ENCODE peak calls at places on chromosomes 16 and 17, in five cellular contexts. P is Calu3, O is dorsolateral prefrontal cortex, I is psoas muscle, V is cardiac fibroblast. J is an unnamed sample.
A peak's percentile ranks its signal among the peaks of the same experiment; 100 is the strongest.

GRCh38 chr16:2151188-2152091 is 3.0 kb downstream of the RAB26 start:
- DNase-seq in O (no peak), V (peak; percentile 11), P (no peak), I (no peak), J (no peak)

GRCh38 chr17:82107341-82107860 is 9.4 kb upstream of the FASN start:
- DNase-seq in P (no peak), V (no peak), O (no peak), I (peak; percentile 56), J (no peak)

GRCh38 chr16:11679941-11680911 is 12.0 kb downstream of the SNN start:
- DNase-seq in I (no peak), P (no peak), V (no peak), O (no peak), J (no peak)

GRCh38 chr17:32822996-32823395 is 53.9 kb downstream of the MYO1D start:
- DNase-seq in P (no peak), I (no peak), O (no peak), V (peak; percentile 23), J (no peak)

GRCh38 chr16:17206712-17207111 is 264.0 kb downstream of the XYLT1 start:
- DNase-seq in V (no peak), I (no peak), P (no peak), O (no peak), J (no peak)

GRCh38 chr17:67165201-67165600 is 79.8 kb downstream of the HELZ start:
- DNase-seq in I (no peak), P (no peak), O (no peak), V (peak; percentile 18), J (no peak)

GRCh38 chr17:79801156-79802038 is 4.5 kb upstream of the CBX8 start:
- DNase-seq in I (no peak), O (no peak), V (no peak), P (no peak), J (no peak)

GRCh38 chr17:62921837-62922236 is 44.2 kb upstream of the TANC2 start:
- DNase-seq in I (no peak), O (no peak), V (no peak), P (no peak), J (no peak)

GRCh38 chr16:87956169-87956770 is 5.0 kb downstream of the BANP start:
- DNase-seq in P (no peak), O (no peak), I (no peak), V (peak; percentile 70), J (peak; percentile 76)

GRCh38 chr16:3065069-3065741 is at the start of gene IL32:
- DNase-seq in V (peak; percentile 95), O (no peak), P (peak; percentile 80), I (no peak), J (peak; percentile 91)

GRCh38 chr17:41211845-41212466 is 14.5 kb upstream of the KRTAP9-2 start:
- DNase-seq in V (peak; percentile 36), P (no peak), O (no peak), I (no peak), J (no peak)

DNA sequence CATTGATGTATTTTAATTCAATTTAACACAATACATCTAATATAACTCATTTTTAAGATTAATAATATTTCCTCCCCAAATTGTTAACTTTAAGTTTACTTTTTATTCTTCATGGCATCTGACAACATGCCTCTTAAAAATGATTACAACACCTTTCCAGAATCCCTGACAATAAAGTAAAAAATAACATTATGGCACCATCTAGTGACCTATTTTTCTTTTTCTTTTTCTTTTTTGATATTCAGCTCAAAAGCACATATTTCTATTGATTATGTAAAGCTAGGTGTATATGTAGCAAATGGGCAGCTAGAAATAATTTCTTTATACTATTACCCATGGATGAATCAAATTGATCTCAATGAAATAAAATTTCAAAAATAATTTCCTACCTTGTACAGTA is 834.3 kb upstream of the CDH8 start:
- DNase-seq in I (no peak), V (no peak), O (no peak), P (no peak), J (no peak)
- TF ChIP-seq CTCF in I (no peak), V (no peak), O (peak; percentile 61), P (no peak), J (no peak)

GRCh38 chr16:8605554-8605953 is 15.2 kb upstream of the TMEM114 start:
- DNase-seq in V (no peak), P (no peak), O (no peak), I (no peak), J (no peak)
- TF ChIP-seq CTCF in V (no peak), P (no peak), O (no peak), I (no peak), J (no peak)

DNA sequence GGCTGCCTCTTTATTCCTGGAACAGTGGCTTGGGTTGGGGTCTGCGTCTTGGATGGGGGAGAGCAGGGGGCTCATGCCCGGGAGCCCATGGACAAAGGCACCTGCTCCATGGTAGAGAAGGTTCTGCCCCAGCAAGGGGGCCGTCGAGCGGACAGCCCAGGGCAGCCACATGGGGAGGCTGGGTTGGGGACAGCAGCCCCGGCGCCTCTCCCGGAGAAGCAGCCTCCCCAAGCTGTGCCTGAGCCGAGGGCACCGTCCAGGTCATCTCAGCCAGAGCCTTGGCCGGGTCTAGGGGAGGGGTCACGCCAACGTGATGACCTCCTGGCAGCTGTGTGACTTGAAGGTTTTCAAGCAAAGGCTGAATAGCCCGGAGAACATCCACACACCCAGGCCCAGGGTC is 32.9 kb upstream of the GNG13 start:
- DNase-seq in V (no peak), P (no peak), O (no peak), I (no peak), J (no peak)
- TF ChIP-seq CTCF in V (no peak), P (no peak), O (no peak), I (no peak), J (no peak)

GRCh38 chr17:58269557-58270291 is 11.0 kb downstream of the MPO start:
- DNase-seq in O (no peak), P (no peak), I (no peak), V (no peak), J (no peak)

GRCh38 chr17:58271532-58271931 is 9.2 kb downstream of the MPO start:
- DNase-seq in P (no peak), I (no peak), V (no peak), O (no peak), J (no peak)

GRCh38 chr17:58272367-58273280 is 8.1 kb downstream of the MPO start:
- DNase-seq in P (no peak), I (no peak), O (no peak), V (no peak), J (no peak)

GRCh38 chr17:58268774-58269556 is 11.8 kb downstream of the MPO start:
- DNase-seq in I (no peak), P (no peak), V (no peak), O (no peak), J (no peak)

GRCh38 chr17:58270476-58271290 is 10.1 kb downstream of the MPO start:
- DNase-seq in I (no peak), P (no peak), V (no peak), O (no peak), J (no peak)
- TF ChIP-seq CTCF in I (no peak), P (no peak), V (no peak), O (no peak), J (no peak)

GRCh38 chr16:27686926-27687325 is 137.0 kb downstream of the KATNIP start:
- DNase-seq in I (no peak), P (no peak), V (no peak), O (no peak), J (no peak)

GRCh38 chr16:27687605-27688004 is 137.7 kb downstream of the KATNIP start:
- DNase-seq in I (no peak), V (no peak), O (no peak), P (no peak), J (no peak)

GRCh38 chr16:27690604-27691003 is 140.7 kb downstream of the KATNIP start:
- DNase-seq in O (no peak), V (peak; percentile 42), P (peak; percentile 31), I (no peak), J (peak; percentile 30)

GRCh38 chr16:27691717-27692116 is 141.8 kb downstream of the KATNIP start:
- DNase-seq in V (no peak), I (no peak), P (no peak), O (no peak), J (no peak)

DNA sequence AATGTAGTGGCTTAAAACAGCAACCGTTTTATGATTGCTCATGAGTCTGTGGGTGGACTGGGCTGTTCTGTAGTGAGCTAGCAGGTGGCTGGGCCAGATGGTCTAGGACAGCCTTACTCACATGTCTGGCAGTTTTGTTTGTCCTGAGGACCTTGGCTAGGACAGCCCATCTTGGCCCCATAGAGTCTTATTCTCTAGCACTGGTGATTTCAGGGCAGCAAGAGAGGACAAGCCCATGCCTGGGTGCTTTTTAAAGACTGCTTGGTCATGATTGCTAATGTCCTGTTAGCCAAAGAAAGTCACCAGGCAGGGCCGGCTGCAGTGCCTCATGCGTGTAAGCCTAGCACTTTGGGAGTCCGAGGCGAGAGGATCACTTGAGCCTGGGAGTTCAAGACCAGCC is 139.8 kb downstream of the KATNIP start:
- DNase-seq in I (no peak), O (no peak), V (peak; percentile 10), P (no peak), J (no peak)
- TF ChIP-seq CTCF in I (no peak), O (no peak), V (no peak), P (no peak), J (no peak)

GRCh38 chr17:550041-550398 is 164.6 kb downstream of the VPS53 start:
- DNase-seq in I (no peak), V (peak; percentile 33), P (no peak), O (no peak), J (no peak)
- TF ChIP-seq CTCF in I (no peak), V (no peak), P (no peak), O (no peak), J (no peak)

DNA sequence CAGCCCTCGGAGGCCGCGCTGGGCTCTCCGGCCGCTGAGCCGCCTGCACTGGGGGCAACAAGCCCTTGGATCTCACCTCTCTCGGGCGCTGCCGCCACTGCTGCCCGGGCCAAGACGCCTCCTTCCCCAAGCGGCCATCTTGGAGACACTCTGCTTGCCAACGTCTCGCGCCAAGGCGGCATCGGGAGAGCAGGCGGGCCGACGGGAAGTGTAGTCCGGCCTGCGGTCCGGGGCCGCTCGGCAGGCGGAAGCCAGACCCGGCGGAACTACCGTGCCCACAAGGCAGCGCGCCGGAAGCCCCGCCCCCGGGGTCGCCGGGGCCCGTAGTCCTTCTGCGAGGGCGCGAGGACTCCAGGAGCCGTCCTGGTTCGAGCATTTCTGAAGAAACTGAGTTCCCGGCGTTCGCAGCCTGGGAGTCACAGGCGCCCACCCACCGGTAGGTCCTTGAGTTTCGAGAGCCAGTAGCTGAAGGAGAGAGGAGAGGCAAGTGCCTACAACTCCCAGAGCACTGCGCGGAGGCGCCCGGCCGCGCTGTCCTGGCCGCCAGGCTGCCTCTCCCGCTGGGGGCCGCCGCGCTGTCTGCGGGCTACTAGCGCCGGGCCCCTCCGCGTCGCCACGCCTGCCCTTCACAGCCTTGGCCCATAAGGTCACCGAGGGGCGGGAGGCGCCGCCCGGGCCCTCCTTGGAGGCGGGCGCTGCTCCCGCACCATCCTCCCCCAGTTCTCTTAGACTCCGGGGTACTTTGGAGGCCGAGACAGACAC is at the start of gene TMEM11:
- DNase-seq in O (peak; percentile 96), I (peak; percentile 99), V (peak; percentile 94), P (peak; percentile 92), J (peak; percentile 96)
- TF ChIP-seq CTCF in O (peak; percentile 39), I (no peak), V (no peak), P (no peak), J (no peak)

J was measured in fibroblast of pulmonary artery.